ENCODE peak calls at places on chromosomes 3 and 15, in five cellular contexts. W, I, J, M and S are unnamed samples.

GRCh38 chr15:68608206-68608843 is 29.5 kb downstream of the CORO2B start:
- DNase-seq in I (no peak), W (peak; percentile 29), M (no peak), J (no peak), S (no peak)

GRCh38 chr3:80688814-80689213 is 921.0 kb upstream of the ROBO1 start:
- DNase-seq in W (no peak), J (no peak), M (no peak), I (peak; percentile 19), S (no peak)

GRCh38 chr15:65777053-65777452 is 15.0 kb downstream of the DENND4A start:
- DNase-seq in J (no peak), W (no peak), I (no peak), M (no peak), S (no peak)

GRCh38 chr3:182730675-182731042 is 62.6 kb upstream of the ATP11B start:
- DNase-seq in M (no peak), J (no peak), W (no peak), I (peak; percentile 18), S (no peak)

GRCh38 chr3:115165266-115165665 is 18.2 kb upstream of the ZBTB20 start:
- DNase-seq in W (no peak), I (no peak), J (no peak), M (no peak), S (no peak)

GRCh38 chr15:66863382-66864085 is 161.5 kb downstream of the SMAD6 start:
- DNase-seq in I (no peak), M (no peak), W (peak; percentile 1), J (peak; percentile 33), S (peak; percentile 54)

GRCh38 chr3:165603196-165603595 is 234.0 kb downstream of the BCHE start:
- DNase-seq in M (no peak), W (no peak), J (no peak), I (no peak), S (no peak)

GRCh38 chr15:89442671-89443307 is 53.6 kb downstream of the RHCG start:
- DNase-seq in J (peak; percentile 70), M (peak; percentile 78), W (peak; percentile 48), I (peak; percentile 31), S (no peak)

GRCh38 chr3:195162033-195162669 is 108.8 kb downstream of the XXYLT1 start:
- DNase-seq in J (peak; percentile 72), W (no peak), M (no peak), I (peak; percentile 92), S (no peak)

GRCh38 chr3:190375250-190375649 is 12.7 kb upstream of the CLDN16 start:
- DNase-seq in W (no peak), J (no peak), M (no peak), I (no peak), S (no peak)

GRCh38 chr3:153614563-153614962 is 452.5 kb downstream of the RAP2B start:
- DNase-seq in W (no peak), M (no peak), I (no peak), J (no peak), S (no peak)

GRCh38 chr3:151437906-151438305 is 23.0 kb downstream of the IGSF10 start:
- DNase-seq in J (no peak), I (no peak), W (no peak), M (no peak), S (no peak)

DNA sequence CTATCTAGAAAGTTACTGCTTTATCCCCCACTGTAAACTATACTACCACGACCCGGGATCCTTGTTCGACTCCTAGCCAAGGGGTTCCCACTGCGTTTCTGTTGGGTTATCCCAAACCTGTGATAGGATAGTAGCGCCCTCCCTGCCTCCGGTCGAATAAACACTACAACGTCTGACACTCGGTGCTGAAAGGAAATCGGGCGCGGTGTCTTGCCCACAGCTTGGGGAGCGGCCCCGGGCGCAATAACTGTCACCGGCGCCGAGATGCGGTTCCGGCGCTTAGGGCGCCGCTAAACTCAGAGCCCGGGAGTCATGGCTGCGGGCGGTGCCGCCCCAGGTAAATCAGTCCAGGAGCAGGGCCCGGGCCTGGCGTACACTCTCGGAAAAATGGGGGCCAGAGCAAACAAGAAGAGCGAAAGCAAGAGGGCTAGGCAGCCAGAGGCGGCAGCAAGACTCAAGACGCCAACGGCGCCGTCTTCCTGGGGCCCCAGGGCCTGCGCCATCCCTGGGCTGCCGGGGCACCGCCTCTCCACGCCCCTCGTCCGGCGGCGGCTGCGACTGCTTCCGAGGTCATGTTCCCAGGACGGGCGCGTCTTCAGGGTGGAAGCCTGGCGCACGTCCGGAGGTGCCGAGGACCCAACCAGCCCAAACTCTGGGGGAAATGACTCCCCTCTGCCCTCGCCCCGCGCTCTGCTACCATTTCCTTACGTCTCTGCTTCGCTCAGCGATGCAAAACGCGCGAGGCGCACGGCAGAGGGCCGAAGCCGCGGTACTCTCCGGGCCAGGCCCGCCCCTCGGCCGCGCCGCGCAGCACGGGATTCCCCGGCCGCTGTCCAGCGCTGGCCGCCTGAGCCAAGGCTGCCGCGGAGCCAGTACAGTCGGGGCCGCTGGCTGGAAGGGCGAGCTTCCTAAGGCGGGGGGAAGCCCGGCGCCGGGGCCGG is at the start of gene DUT:
- DNase-seq in M (peak; percentile 58), J (peak; percentile 92), W (peak; percentile 88), I (peak; percentile 40), S (peak; percentile 97)
- TF ChIP-seq POLR2A in M (peak; percentile 84), J (peak; percentile 65), W (peak; percentile 87), I (peak; percentile 91), S (peak; percentile 81)

DNA sequence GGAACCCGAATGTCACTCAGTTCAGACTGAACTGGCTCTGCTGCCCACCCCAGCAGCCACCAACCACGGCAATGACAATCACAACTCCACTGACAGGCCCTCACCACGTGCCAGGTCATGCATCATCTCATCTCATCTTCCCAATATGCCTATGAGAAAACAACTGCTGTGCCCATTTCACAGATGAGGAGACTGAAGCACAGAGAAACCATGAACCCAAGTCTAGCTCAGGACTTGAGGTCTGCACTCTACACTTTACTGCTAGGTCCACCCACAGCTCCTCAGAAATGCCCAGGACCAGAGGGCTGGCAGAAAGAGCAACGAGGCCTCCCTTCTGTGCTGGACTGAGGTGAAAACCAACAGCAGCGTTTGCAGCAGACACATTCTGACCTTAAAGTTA is 99.2 kb upstream of the LINGO1 start:
- DNase-seq in I (no peak), M (no peak), J (no peak), W (no peak), S (no peak)
- TF ChIP-seq POLR2A in I (no peak), M (no peak), J (no peak), W (no peak), S (no peak)

DNA sequence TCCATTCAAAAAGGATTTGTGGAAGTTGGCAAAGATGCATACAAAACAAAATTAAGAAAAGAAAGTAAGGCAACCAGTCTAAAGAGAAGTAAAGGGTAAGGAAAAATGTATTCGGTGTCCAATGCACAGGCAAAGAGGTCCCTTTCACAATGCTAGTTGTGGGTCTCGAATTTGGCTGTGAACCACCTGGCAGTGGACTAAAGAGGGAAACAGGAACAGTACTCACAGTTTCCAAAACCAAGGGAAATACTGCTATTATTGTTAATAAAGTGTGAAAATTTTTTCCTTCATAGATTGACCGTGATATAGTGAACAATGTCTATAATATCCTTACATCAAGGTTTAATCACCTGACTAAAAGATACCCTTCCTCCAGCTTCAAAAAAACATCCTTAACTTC is 57.9 kb downstream of the TNIK start:
- DNase-seq in I (no peak), M (no peak), W (no peak), J (no peak), S (no peak)
- TF ChIP-seq POLR2A in I (no peak), M (no peak), W (no peak), J (no peak), S (no peak)

DNA sequence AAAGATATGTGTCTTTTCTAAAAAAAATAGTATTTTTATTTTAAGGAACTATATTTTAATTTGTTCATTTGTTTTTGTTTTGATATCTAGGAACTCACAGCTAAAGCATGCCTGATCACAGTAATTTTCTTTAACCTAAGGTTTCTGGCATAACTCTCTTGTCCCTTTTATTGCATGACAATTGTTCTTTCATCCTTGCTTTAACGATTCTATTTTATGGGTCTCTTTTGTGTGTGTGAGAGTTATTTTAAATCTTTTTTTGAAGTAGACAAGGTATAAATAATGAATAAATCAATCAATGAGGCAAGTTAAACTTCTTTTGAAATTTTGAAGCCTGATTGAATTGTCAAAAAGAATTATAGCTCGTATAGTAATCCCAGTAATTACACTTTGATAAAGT is 747.8 kb upstream of the GOLIM4 start:
- DNase-seq in J (no peak), W (no peak), M (no peak), I (no peak), S (no peak)
- TF ChIP-seq POLR2A in J (no peak), W (no peak), M (no peak), I (no peak), S (no peak)

GRCh38 chr3:57555738-57556458 is at the start of gene PDE12:
- DNase-seq in I (peak; percentile 88), J (peak; percentile 94), M (peak; percentile 67), W (peak; percentile 90), S (peak; percentile 79)

GRCh38 chr3:57559526-57559925 is 3.5 kb downstream of the PDE12 start:
- DNase-seq in M (no peak), J (no peak), W (no peak), I (no peak), S (no peak)

GRCh38 chr3:57555316-57555715 is 758 bp upstream of the PDE12 start:
- DNase-seq in J (no peak), I (peak; percentile 29), W (no peak), M (peak; percentile 8), S (no peak)

GRCh38 chr3:57556459-57557087 is 499 bp downstream of the PDE12 start:
- DNase-seq in M (no peak), I (no peak), W (peak; percentile 33), J (peak; percentile 54), S (no peak)

GRCh38 chr3:57557088-57557537 is 1.0 kb downstream of the PDE12 start:
- DNase-seq in J (peak; percentile 58), M (peak; percentile 23), W (peak; percentile 29), I (peak; percentile 46), S (no peak)
- TF ChIP-seq POLR2A in J (no peak), M (peak; percentile 40), W (peak; percentile 26), I (no peak), S (no peak)

GRCh38 chr3:12837295-12837986 is 3.9 kb downstream of the RPL32 start:
- DNase-seq in I (no peak), W (no peak), M (no peak), J (no peak), S (no peak)
- TF ChIP-seq POLR2A in I (no peak), W (no peak), M (no peak), J (no peak), S (no peak)

GRCh38 chr15:81000144-81000625 is 538 bp upstream of the TLNRD1 start:
- DNase-seq in M (no peak), W (no peak), J (no peak), I (peak; percentile 27), S (no peak)

GRCh38 chr15:81000626-81001179 is at the start of gene TLNRD1:
- DNase-seq in W (peak; percentile 94), I (peak; percentile 83), M (peak; percentile 78), J (peak; percentile 96), S (peak; percentile 89)

GRCh38 chr15:81002254-81003022 is 1.7 kb downstream of the TLNRD1 start:
- DNase-seq in M (no peak), W (peak; percentile 21), I (no peak), J (no peak), S (no peak)

GRCh38 chr15:81002004-81002253 is 1.2 kb downstream of the TLNRD1 start:
- DNase-seq in W (no peak), J (no peak), I (no peak), M (no peak), S (no peak)

GRCh38 chr15:81001180-81002003 is 669 bp downstream of the TLNRD1 start:
- DNase-seq in J (peak; percentile 76), I (no peak), M (no peak), W (peak; percentile 73), S (peak; percentile 93)
- TF ChIP-seq POLR2A in J (no peak), I (no peak), M (peak; percentile 21), W (peak; percentile 24), S (no peak)